ENCODE peak calls at places on chromosome 15, in four cellular contexts. R is B cell; Q is MCF 10A; F is CD8-positive, alpha-beta T cell. H is an unnamed sample.

GRCh38 chr15:83289160-83289559 is 4.7 kb upstream of the BNC1 start:
- DNase-seq in R (no peak), Q (no peak), F (no peak), H (no peak)

GRCh38 chr15:99106417-99107220 is 1.7 kb downstream of the SYNM start:
- DNase-seq in F (no peak), R (no peak), Q (no peak), H (no peak)

GRCh38 chr15:90101130-90101968 is 919 bp downstream of the IDH2 start:
- DNase-seq in R (peak; percentile 58), F (peak; percentile 41), Q (no peak), H (no peak)

GRCh38 chr15:48397841-48398240 is 66.6 kb downstream of the DUT start:
- DNase-seq in Q (no peak), F (no peak), R (no peak), H (no peak)

GRCh38 chr15:72239652-72240051 is 8.7 kb upstream of the PKM start:
- DNase-seq in R (no peak), Q (no peak), F (no peak), H (no peak)

GRCh38 chr15:54504695-54505094 is 526.5 kb downstream of the UNC13C start:
- DNase-seq in Q (no peak), F (no peak), R (no peak), H (no peak)

GRCh38 chr15:39691229-39691628 is 91.4 kb downstream of the FSIP1 start:
- DNase-seq in Q (no peak), R (no peak), F (no peak), H (no peak)

GRCh38 chr15:75891895-75892294 is 11.8 kb upstream of the FBXO22 start:
- DNase-seq in F (no peak), R (no peak), Q (peak; percentile 62), H (no peak)

GRCh38 chr15:38817427-38818155 is 253.0 kb upstream of the RASGRP1 start:
- DNase-seq in F (peak; percentile 83), R (peak; percentile 62), Q (peak; percentile 85), H (peak; percentile 98)

GRCh38 chr15:37076543-37076942 is 23.8 kb downstream of the MEIS2 start:
- DNase-seq in R (no peak), F (no peak), Q (no peak), H (no peak)

GRCh38 chr15:66588971-66589370 is 23.2 kb upstream of the LCTL start:
- DNase-seq in F (no peak), Q (no peak), R (no peak), H (no peak)

GRCh38 chr15:66587749-66588148 is 22.0 kb upstream of the LCTL start:
- DNase-seq in Q (no peak), R (no peak), F (no peak), H (no peak)

GRCh38 chr15:66590435-66590834 is 24.6 kb upstream of the LCTL start:
- DNase-seq in Q (no peak), R (no peak), F (no peak), H (no peak)

GRCh38 chr15:66587020-66587419 is 21.2 kb upstream of the LCTL start:
- DNase-seq in R (no peak), Q (no peak), F (no peak), H (no peak)

GRCh38 chr15:66588537-66588936 is 22.7 kb upstream of the LCTL start:
- DNase-seq in R (no peak), F (no peak), Q (no peak), H (no peak)
- TF ChIP-seq CTCF in R (no peak), F (no peak), Q (no peak), H (no peak)

DNA sequence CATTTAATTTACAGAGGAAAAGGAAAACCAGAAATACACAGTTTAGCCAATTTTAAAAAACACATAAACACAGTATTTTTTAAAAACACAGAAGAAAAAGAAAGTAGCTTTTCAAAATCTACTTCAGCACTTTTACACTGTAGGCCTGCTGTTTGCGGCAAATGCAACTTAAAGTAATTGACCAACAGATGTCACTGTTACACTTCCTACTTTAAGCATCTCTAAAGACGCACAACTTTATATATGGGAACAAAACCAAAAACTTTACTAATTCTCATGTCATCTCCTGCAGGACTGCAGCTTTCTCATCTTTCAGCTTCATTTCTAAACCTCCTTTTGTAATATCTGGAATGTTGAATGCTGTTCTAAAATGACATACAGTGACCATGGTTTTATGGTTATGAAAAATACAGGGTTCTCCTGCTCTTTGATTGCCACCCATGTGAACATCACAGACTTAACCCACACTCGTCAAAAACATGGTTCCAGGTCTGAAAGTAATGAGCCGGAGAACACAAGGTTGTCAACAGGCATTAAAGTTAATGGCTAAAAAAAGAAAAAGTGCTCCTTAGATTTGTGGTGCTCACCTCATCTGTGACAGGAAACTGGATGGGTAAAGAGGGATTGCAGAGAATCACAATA is 107.9 kb downstream of the FMN1 start:
- DNase-seq in R (peak; percentile 33), F (no peak), Q (peak; percentile 63), H (no peak)
- TF ChIP-seq CTCF in R (peak; percentile 50), F (peak; percentile 23), Q (peak; percentile 42), H (no peak)

DNA sequence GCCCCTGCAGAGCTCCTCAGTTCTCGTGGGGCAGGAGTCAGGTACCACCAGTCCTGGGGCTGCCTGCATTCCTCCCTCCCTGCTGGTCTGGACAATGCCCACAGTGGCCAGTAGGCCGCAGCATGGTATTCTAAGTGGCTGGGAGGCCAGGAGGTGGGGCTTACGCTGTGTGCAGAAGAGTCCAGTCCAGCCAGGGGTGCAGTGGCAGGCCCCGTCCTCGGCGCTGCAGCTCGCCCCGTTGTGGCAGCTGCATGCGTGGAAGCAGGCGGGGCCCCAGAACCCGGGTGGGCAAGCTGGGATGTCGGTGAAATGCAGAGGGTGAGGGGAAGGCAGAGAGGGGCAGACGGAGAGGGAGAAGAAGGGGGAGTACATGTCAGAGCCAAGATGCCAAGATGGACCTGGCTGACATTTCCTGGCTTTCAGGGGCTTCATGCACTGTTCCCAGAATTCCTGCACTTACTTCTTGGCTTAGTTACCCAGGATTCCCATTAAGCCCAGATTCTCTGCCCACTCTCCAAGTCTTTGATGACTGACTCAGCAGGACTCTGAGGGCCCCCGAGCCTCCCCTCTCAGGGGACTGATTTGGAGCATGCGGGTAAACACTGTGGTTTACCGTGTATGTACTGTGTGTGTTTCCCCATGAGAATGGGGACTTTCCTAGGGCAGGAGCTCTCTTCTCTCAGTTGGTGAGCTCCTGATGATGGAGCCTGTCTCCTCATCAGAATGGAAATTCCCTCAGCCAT is 47.5 kb downstream of the RAB11A start:
- DNase-seq in Q (peak; percentile 50), R (peak; percentile 79), F (no peak), H (no peak)
- TF ChIP-seq CTCF in Q (peak; percentile 42), R (no peak), F (no peak), H (no peak)

GRCh38 chr15:93018574-93018973 is 70.4 kb downstream of the RGMA start:
- DNase-seq in F (no peak), Q (no peak), R (no peak), H (no peak)
- TF ChIP-seq CTCF in F (no peak), Q (no peak), R (no peak), H (no peak)

GRCh38 chr15:62142736-62143135 is 22.3 kb downstream of the C2CD4B start:
- DNase-seq in R (no peak), F (no peak), Q (peak; percentile 39), H (no peak)
- TF ChIP-seq CTCF in R (no peak), F (no peak), Q (no peak), H (no peak)